ENCODE peak calls at places on chromosomes 1 and 21, in seven cellular contexts. Y, M, B, N, U, R and H are unnamed samples.

GRCh38 chr1:58773406-58773840 is 10.4 kb downstream of the JUN start:
- DNase-seq in Y (no peak), M (no peak), B (peak), N (no peak), U (peak), R (peak), H (no peak)

GRCh38 chr1:10796029-10796944 is at the start of gene CASZ1:
- DNase-seq in Y (no peak), M (no peak), B (peak), N (peak), U (peak), R (peak), H (peak)

GRCh38 chr21:30194701-30195299 is 21.1 kb downstream of the CLDN8 start:
- DNase-seq in Y (no peak), M (no peak), B (no peak), N (no peak), U (no peak), R (no peak), H (no peak)

GRCh38 chr1:211420389-211420788 is 71.6 kb downstream of the RD3 start:
- DNase-seq in Y (no peak), M (no peak), B (no peak), N (no peak), U (no peak), R (no peak), H (no peak)

GRCh38 chr1:215631489-215631888 is 64.4 kb downstream of the KCTD3 start:
- DNase-seq in Y (no peak), M (no peak), B (no peak), N (no peak), U (no peak), R (no peak), H (no peak)

GRCh38 chr1:41483960-41484844 is at the start of gene EDN2:
- DNase-seq in Y (no peak), M (no peak), B (no peak), N (no peak), U (peak), R (peak), H (peak)

GRCh38 chr1:53348491-53349368 is 20.9 kb upstream of the LRP8 start:
- DNase-seq in Y (no peak), M (no peak), B (no peak), N (no peak), U (no peak), R (no peak), H (no peak)

GRCh38 chr1:112268408-112268807 is 127.6 kb upstream of the CTTNBP2NL start:
- DNase-seq in Y (no peak), M (no peak), B (no peak), N (no peak), U (no peak), R (no peak), H (no peak)

GRCh38 chr1:117570988-117571409 is 34.8 kb upstream of the TENT5C start:
- DNase-seq in Y (no peak), M (no peak), B (no peak), N (no peak), U (no peak), R (peak), H (no peak)

GRCh38 chr1:117592155-117592554 is 13.7 kb upstream of the TENT5C start:
- DNase-seq in Y (no peak), M (no peak), B (no peak), N (no peak), U (no peak), R (peak), H (no peak)

GRCh38 chr1:94456736-94457135 is 38.5 kb downstream of the ABCD3 start:
- DNase-seq in Y (no peak), M (no peak), B (no peak), N (no peak), U (no peak), R (no peak), H (no peak)

GRCh38 chr1:162305969-162306368 is 70.7 kb downstream of the SPATA46 start:
- DNase-seq in Y (no peak), M (no peak), B (no peak), N (no peak), U (no peak), R (no peak), H (no peak)

GRCh38 chr1:181013144-181013543 is 9.5 kb downstream of the STX6 start:
- DNase-seq in Y (no peak), M (no peak), B (no peak), N (no peak), U (no peak), R (no peak), H (no peak)

GRCh38 chr1:151975311-151976014 is 18.2 kb downstream of the S100A10 start:
- DNase-seq in Y (no peak), M (no peak), B (no peak), N (no peak), U (no peak), R (no peak), H (no peak)

GRCh38 chr1:226404063-226404903 is 3.6 kb downstream of the PARP1 start:
- DNase-seq in Y (no peak), M (no peak), B (no peak), N (peak), U (no peak), R (no peak), H (no peak)

GRCh38 chr1:184866991-184867788 is 107.1 kb downstream of the NIBAN1 start:
- DNase-seq in Y (peak), M (peak), B (peak), N (peak), U (no peak), R (no peak), H (peak)

GRCh38 chr1:7886346-7886745 is 33.5 kb upstream of the UTS2 start:
- DNase-seq in Y (no peak), M (no peak), B (no peak), N (no peak), U (no peak), R (no peak), H (no peak)

GRCh38 chr21:37159053-37159776 is 86.2 kb downstream of the TTC3 start:
- DNase-seq in Y (peak), M (peak), B (no peak), N (no peak), U (no peak), R (no peak), H (peak)

GRCh38 chr1:109152196-109152595 is 38.3 kb downstream of the ELAPOR1 start:
- DNase-seq in Y (no peak), M (no peak), B (no peak), N (no peak), U (no peak), R (peak), H (no peak)

GRCh38 chr1:12502300-12503109 is 115.5 kb downstream of the DHRS3 start:
- DNase-seq in Y (no peak), M (no peak), B (no peak), N (no peak), U (no peak), R (no peak), H (no peak)

GRCh38 chr1:157490337-157491165 is 61.8 kb downstream of the FCRL5 start:
- DNase-seq in Y (no peak), M (peak), B (peak), N (peak), U (peak), R (peak), H (peak)

GRCh38 chr1:33433509-33434362 is 2.8 kb upstream of the PHC2 start:
- DNase-seq in Y (no peak), M (no peak), B (peak), N (peak), U (no peak), R (no peak), H (no peak)

GRCh38 chr1:33429332-33429731 is 1.6 kb downstream of the PHC2 start:
- DNase-seq in Y (no peak), M (no peak), B (no peak), N (no peak), U (no peak), R (no peak), H (no peak)

GRCh38 chr1:33428661-33429060 is 2.2 kb downstream of the PHC2 start:
- DNase-seq in Y (no peak), M (no peak), B (no peak), N (no peak), U (no peak), R (no peak), H (no peak)

GRCh38 chr1:33429846-33430750 is 797 bp downstream of the PHC2 start:
- DNase-seq in Y (no peak), M (peak), B (no peak), N (no peak), U (peak), R (no peak), H (peak)

DNA sequence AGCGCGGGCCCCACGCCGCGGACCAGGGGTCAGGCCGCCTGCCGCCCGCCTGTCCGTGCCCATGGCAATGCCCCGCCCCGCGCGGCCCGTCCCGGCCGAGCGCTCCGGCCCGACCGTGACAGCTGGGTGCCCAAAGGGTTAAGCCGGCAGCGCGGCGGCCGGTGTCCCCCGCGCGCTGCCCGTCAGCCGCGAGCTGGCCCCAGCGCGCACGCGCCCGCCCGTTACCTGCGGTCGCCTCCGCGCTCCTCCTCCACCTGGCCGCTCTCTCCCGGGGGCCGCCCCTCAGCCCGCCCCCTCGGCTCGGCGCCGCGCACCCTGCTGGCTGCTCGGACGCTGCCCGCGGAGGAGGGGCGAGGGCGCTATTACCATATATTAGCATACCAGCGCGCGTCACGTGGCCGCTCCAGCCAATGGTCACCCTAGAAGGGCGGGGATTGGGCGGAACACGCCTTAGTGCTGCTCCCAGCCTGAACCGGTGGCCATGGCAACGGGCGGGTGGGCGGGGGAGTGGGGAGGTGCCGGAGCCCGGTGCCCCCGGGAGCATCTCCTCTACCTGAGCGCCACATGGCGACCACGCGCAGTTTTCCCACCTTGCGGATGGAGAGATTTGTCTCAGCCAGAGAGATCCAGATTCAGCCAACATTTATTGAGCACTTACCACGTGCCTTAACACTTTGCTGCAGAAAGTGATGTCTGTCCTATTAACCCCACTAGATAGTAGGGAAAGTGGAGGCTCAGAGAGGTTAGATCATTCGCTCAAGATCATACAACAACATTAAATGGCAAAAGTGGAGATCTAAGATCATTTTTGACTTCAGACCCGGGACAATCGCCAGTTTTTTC is at the start of gene PHC2:
- DNase-seq in Y (peak), M (peak), B (peak), N (peak), U (peak), R (peak), H (peak)
- TF ChIP-seq CTCF in Y (peak), M (no peak), B (no peak), N (no peak), U (peak), R (peak), H (no peak)

GRCh38 chr1:231584117-231584516 is 42.5 kb upstream of the DISC1 start:
- DNase-seq in Y (no peak), M (no peak), B (no peak), N (no peak), U (no peak), R (no peak), H (peak)
- TF ChIP-seq CTCF in Y (no peak), M (peak), B (no peak), N (no peak), U (no peak), R (no peak), H (peak)

GRCh38 chr1:14782741-14783591 is 184.5 kb downstream of the KAZN start:
- DNase-seq in Y (no peak), M (no peak), B (no peak), N (no peak), U (no peak), R (no peak), H (no peak)
- TF ChIP-seq CTCF in Y (no peak), M (peak), B (no peak), N (peak), U (no peak), R (no peak), H (no peak)

GRCh38 chr21:40074710-40075109 is 207.5 kb downstream of the PCP4 start:
- DNase-seq in Y (no peak), M (no peak), B (no peak), N (no peak), U (no peak), R (no peak), H (no peak)
- TF ChIP-seq CTCF in Y (no peak), M (no peak), B (no peak), N (no peak), U (no peak), R (no peak), H (no peak)

GRCh38 chr1:63843010-63843409 is 69.2 kb downstream of the ROR1 start:
- DNase-seq in Y (no peak), M (no peak), B (no peak), N (no peak), U (no peak), R (no peak), H (no peak)

GRCh38 chr1:63848764-63849548 is 75.1 kb downstream of the ROR1 start:
- DNase-seq in Y (no peak), M (no peak), B (no peak), N (no peak), U (no peak), R (no peak), H (no peak)

GRCh38 chr1:63847308-63847910 is 73.6 kb downstream of the ROR1 start:
- DNase-seq in Y (no peak), M (no peak), B (no peak), N (no peak), U (no peak), R (peak), H (no peak)

GRCh38 chr1:63845346-63845745 is 71.5 kb downstream of the ROR1 start:
- DNase-seq in Y (no peak), M (no peak), B (no peak), N (no peak), U (no peak), R (no peak), H (no peak)

GRCh38 chr1:63843884-63844283 is 70.1 kb downstream of the ROR1 start:
- DNase-seq in Y (no peak), M (no peak), B (no peak), N (no peak), U (no peak), R (no peak), H (no peak)
- TF ChIP-seq CTCF in Y (no peak), M (peak), B (no peak), N (no peak), U (no peak), R (no peak), H (no peak)

GRCh38 chr1:1141244-1141910 is 25.5 kb upstream of the C1orf159 start:
- DNase-seq in Y (no peak), M (no peak), B (no peak), N (no peak), U (no peak), R (no peak), H (no peak)
- TF ChIP-seq CTCF in Y (no peak), M (no peak), B (no peak), N (no peak), U (no peak), R (no peak), H (no peak)

GRCh38 chr1:231557898-231558710 is 29.6 kb downstream of the TSNAX start:
- DNase-seq in Y (no peak), M (no peak), B (no peak), N (no peak), U (no peak), R (no peak), H (no peak)

GRCh38 chr1:231554969-231555368 is 26.5 kb downstream of the TSNAX start:
- DNase-seq in Y (no peak), M (no peak), B (no peak), N (no peak), U (no peak), R (no peak), H (no peak)

GRCh38 chr1:231558711-231559205 is 30.3 kb downstream of the TSNAX start:
- DNase-seq in Y (no peak), M (no peak), B (no peak), N (no peak), U (no peak), R (no peak), H (no peak)

GRCh38 chr1:231553320-231553719 is 24.9 kb downstream of the TSNAX start:
- DNase-seq in Y (no peak), M (no peak), B (no peak), N (no peak), U (no peak), R (no peak), H (no peak)

DNA sequence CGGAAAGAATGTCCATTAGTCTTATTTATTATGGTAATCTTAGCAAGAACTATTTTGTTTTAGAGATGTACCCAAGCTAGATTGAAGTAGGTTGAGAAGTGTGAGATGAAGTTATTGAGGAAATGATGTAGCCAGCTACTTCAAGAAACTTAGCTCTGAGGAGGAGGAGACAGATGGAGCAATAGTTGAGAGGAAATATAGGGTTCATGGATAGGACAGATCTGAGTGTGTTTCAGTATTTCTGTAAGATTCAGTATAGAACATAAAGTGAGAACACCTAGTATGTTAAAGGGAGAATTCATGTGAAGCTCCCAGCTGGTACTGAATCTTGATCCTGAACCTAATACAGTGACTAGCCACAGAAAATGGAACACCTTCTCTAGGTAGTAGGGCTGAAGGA is 28.9 kb downstream of the TSNAX start:
- DNase-seq in Y (no peak), M (no peak), B (no peak), N (no peak), U (no peak), R (no peak), H (no peak)
- TF ChIP-seq CTCF in Y (no peak), M (no peak), B (no peak), N (no peak), U (no peak), R (no peak), H (no peak)

DNA sequence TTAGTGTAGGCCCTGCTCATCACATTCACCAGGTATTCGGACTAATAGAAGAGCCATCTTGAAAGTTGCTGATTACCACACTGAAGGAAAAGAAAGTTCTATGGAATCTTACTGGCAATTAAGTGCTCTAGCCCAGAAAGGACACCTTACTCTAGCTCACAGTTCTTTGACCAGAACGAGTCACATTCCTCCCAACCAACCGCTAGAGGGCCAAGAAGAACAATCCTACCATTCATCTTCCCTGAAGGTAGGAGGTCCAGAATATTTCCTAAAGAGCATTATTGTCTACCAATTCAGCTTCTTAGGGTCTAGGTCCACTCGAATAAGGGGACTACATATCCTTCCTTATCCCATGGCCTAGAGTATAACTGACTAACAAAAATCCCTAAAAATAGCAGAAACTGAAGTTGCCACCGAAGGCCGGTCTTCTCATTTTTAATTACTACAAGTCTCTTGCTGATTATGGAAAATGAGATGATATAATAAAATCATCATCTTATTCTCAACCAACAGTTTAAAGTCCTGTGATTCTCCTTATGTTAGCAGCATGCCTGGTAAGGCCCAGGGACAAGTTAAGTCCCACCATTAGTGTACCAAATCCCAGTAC is 2.7 kb upstream of the FMO1 start:
- DNase-seq in Y (no peak), M (no peak), B (peak), N (no peak), U (no peak), R (peak), H (peak)
- TF ChIP-seq CTCF in Y (peak), M (peak), B (peak), N (peak), U (peak), R (peak), H (peak)